ENCODE peak calls at places on chromosomes 3 and 15, in four cellular contexts. One of them, this sample, is unnamed.

GRCh38 chr3:99882436-99883137 is 64.9 kb downstream of the CMSS1 start:
- DNase-seq in esophagus squamous epithelium: no peak
- DNase-seq in uterus: no peak
- DNase-seq in kidney: no peak
- DNase-seq in this sample: no peak

GRCh38 chr3:38122712-38123290 is 14.1 kb downstream of the ACAA1 start:
- DNase-seq in esophagus squamous epithelium: no peak
- DNase-seq in uterus: no peak
- DNase-seq in kidney: no peak
- DNase-seq in this sample: no peak

GRCh38 chr3:189195302-189195701 is 23.5 kb downstream of the TPRG1 start:
- DNase-seq in esophagus squamous epithelium: no peak
- DNase-seq in uterus: no peak
- DNase-seq in kidney: no peak
- DNase-seq in this sample: peak; percentile 29

GRCh38 chr3:45035441-45036301 is 9.6 kb downstream of the CLEC3B start:
- DNase-seq in esophagus squamous epithelium: no peak
- DNase-seq in uterus: peak; percentile 39
- DNase-seq in kidney: peak; percentile 81
- DNase-seq in this sample: no peak

GRCh38 chr3:177596248-177596821 is 399.1 kb upstream of the TBL1XR1 start:
- DNase-seq in esophagus squamous epithelium: no peak
- DNase-seq in uterus: no peak
- DNase-seq in kidney: no peak
- DNase-seq in this sample: no peak

GRCh38 chr3:160134964-160135363 is 90.3 kb upstream of the C3orf80 start:
- DNase-seq in esophagus squamous epithelium: no peak
- DNase-seq in uterus: no peak
- DNase-seq in kidney: no peak
- DNase-seq in this sample: no peak

GRCh38 chr3:170714562-170715535 is 129.0 kb upstream of the SLC7A14 start:
- DNase-seq in esophagus squamous epithelium: no peak
- DNase-seq in uterus: no peak
- DNase-seq in kidney: no peak
- DNase-seq in this sample: no peak

GRCh38 chr3:44248152-44248551 is 6.5 kb downstream of the TOPAZ1 start:
- DNase-seq in esophagus squamous epithelium: no peak
- DNase-seq in uterus: no peak
- DNase-seq in kidney: no peak
- DNase-seq in this sample: no peak

GRCh38 chr3:12753275-12754028 is 5.6 kb downstream of the TMEM40 start:
- DNase-seq in esophagus squamous epithelium: no peak
- DNase-seq in uterus: no peak
- DNase-seq in kidney: no peak
- DNase-seq in this sample: no peak

GRCh38 chr3:50807266-50807665 is 132.5 kb downstream of the DOCK3 start:
- DNase-seq in esophagus squamous epithelium: no peak
- DNase-seq in uterus: no peak
- DNase-seq in kidney: no peak
- DNase-seq in this sample: peak; percentile 49

GRCh38 chr3:127020543-127020942 is 37.6 kb downstream of the PLXNA1 start:
- DNase-seq in esophagus squamous epithelium: no peak
- DNase-seq in uterus: no peak
- DNase-seq in kidney: no peak
- DNase-seq in this sample: no peak

GRCh38 chr3:149114458-149114857 is 15.0 kb upstream of the HPS3 start:
- DNase-seq in esophagus squamous epithelium: no peak
- DNase-seq in uterus: no peak
- DNase-seq in kidney: no peak
- DNase-seq in this sample: no peak

GRCh38 chr15:68843425-68844311 is 23.0 kb upstream of the ANP32A start:
- DNase-seq in esophagus squamous epithelium: no peak
- DNase-seq in uterus: no peak
- DNase-seq in kidney: peak; percentile 68
- DNase-seq in this sample: no peak

GRCh38 chr3:113249111-113249510 is 37.8 kb downstream of the BOC start:
- DNase-seq in esophagus squamous epithelium: no peak
- DNase-seq in uterus: no peak
- DNase-seq in kidney: no peak
- DNase-seq in this sample: no peak

GRCh38 chr3:151328298-151329036 is 882 bp downstream of the P2RY13 start:
- DNase-seq in esophagus squamous epithelium: no peak
- DNase-seq in uterus: no peak
- DNase-seq in kidney: no peak
- DNase-seq in this sample: no peak

GRCh38 chr15:77497108-77497737 is 76.5 kb downstream of the HMG20A start:
- DNase-seq in esophagus squamous epithelium: no peak
- DNase-seq in uterus: peak; percentile 43
- DNase-seq in kidney: no peak
- DNase-seq in this sample: no peak

GRCh38 chr15:57031605-57032004 is 113.2 kb downstream of the TCF12 start:
- DNase-seq in esophagus squamous epithelium: no peak
- DNase-seq in uterus: peak; percentile 23
- DNase-seq in kidney: no peak
- DNase-seq in this sample: no peak

GRCh38 chr3:81419196-81419595 is 342.2 kb downstream of the GBE1 start:
- DNase-seq in esophagus squamous epithelium: no peak
- DNase-seq in uterus: no peak
- DNase-seq in kidney: no peak
- DNase-seq in this sample: no peak

GRCh38 chr3:119206611-119207511 is 33.5 kb downstream of the UPK1B start:
- DNase-seq in esophagus squamous epithelium: no peak
- DNase-seq in uterus: no peak
- DNase-seq in kidney: no peak
- DNase-seq in this sample: no peak

GRCh38 chr15:66287461-66288055 is 5.8 kb upstream of the DIS3L start:
- DNase-seq in esophagus squamous epithelium: no peak
- DNase-seq in uterus: no peak
- DNase-seq in kidney: no peak
- DNase-seq in this sample: no peak

GRCh38 chr3:140007081-140007480 is 72.1 kb downstream of the CLSTN2 start:
- DNase-seq in esophagus squamous epithelium: no peak
- DNase-seq in uterus: no peak
- DNase-seq in kidney: no peak
- DNase-seq in this sample: no peak

GRCh38 chr3:13121553-13122001 is 48.3 kb upstream of the IQSEC1 start:
- DNase-seq in esophagus squamous epithelium: no peak
- DNase-seq in uterus: no peak
- DNase-seq in kidney: peak; percentile 66
- DNase-seq in this sample: no peak

GRCh38 chr3:106386050-106386449 is 517.2 kb upstream of the CBLB start:
- DNase-seq in esophagus squamous epithelium: no peak
- DNase-seq in uterus: no peak
- DNase-seq in kidney: no peak
- DNase-seq in this sample: no peak

GRCh38 chr15:35757790-35758189 is 211.8 kb upstream of the DPH6 start:
- DNase-seq in esophagus squamous epithelium: no peak
- DNase-seq in uterus: no peak
- DNase-seq in kidney: no peak
- DNase-seq in this sample: no peak

GRCh38 chr3:15428539-15428938 is 1.1 kb downstream of the EAF1 start:
- DNase-seq in esophagus squamous epithelium: no peak
- DNase-seq in uterus: no peak
- DNase-seq in kidney: no peak
- DNase-seq in this sample: no peak

GRCh38 chr3:76698136-76698535 is 341.8 kb upstream of the ROBO2 start:
- DNase-seq in esophagus squamous epithelium: no peak
- DNase-seq in uterus: no peak
- DNase-seq in kidney: no peak
- DNase-seq in this sample: no peak

GRCh38 chr15:73941871-73942635 is 15.8 kb downstream of the LOXL1 start:
- DNase-seq in esophagus squamous epithelium: no peak
- DNase-seq in uterus: no peak
- DNase-seq in kidney: peak; percentile 66
- DNase-seq in this sample: no peak

GRCh38 chr3:126103121-126104027 is 19.4 kb upstream of the SLC41A3 start:
- DNase-seq in esophagus squamous epithelium: no peak
- DNase-seq in uterus: no peak
- DNase-seq in kidney: no peak
- DNase-seq in this sample: no peak

GRCh38 chr3:136778865-136779264 is 26.7 kb upstream of the STAG1 start:
- DNase-seq in esophagus squamous epithelium: no peak
- DNase-seq in uterus: no peak
- DNase-seq in kidney: no peak
- DNase-seq in this sample: peak; percentile 31

DNA sequence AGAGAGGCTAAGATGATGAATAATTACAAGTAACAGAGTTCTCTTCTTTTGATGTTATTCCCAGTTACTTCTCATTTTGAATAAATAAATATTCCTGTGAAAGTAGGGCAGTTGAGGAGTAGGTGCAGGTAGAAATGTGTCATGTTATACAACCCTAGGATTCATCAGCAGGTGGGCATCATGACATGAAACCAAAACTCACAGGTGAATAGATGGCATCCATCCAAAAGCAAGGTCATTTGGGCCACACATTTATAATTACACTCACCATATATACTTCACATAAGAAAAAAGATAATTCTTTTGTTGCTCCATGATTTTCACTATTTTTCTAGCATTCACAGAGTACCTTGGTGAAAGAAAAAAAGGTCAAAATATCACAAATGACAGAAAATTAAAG is 273.6 kb downstream of the ZBBX start:
- DNase-seq in esophagus squamous epithelium: no peak
- DNase-seq in uterus: no peak
- DNase-seq in kidney: no peak
- DNase-seq in this sample: no peak
- H3K4me1 ChIP-seq in esophagus squamous epithelium: no peaks in the 10 kb centered on the region
- H3K4me1 ChIP-seq in uterus: no peaks in the 10 kb centered on the region
- H3K4me1 ChIP-seq in kidney: no peaks in the 10 kb centered on the region
- H3K4me1 ChIP-seq in this sample: no peaks in the 10 kb centered on the region

GRCh38 chr15:85598718-85599398 is 195.9 kb downstream of the KLHL25 start:
- DNase-seq in esophagus squamous epithelium: no peak
- DNase-seq in uterus: no peak
- DNase-seq in kidney: no peak
- DNase-seq in this sample: no peak
- H3K4me1 ChIP-seq in esophagus squamous epithelium: peaks cover 46% of the 10 kb centered on the region
- H3K4me1 ChIP-seq in uterus: no peaks in the 10 kb centered on the region
- H3K4me1 ChIP-seq in kidney: peaks cover 2% of the 10 kb centered on the region
- H3K4me1 ChIP-seq in this sample: peaks cover 8% of the 10 kb centered on the region

DNA sequence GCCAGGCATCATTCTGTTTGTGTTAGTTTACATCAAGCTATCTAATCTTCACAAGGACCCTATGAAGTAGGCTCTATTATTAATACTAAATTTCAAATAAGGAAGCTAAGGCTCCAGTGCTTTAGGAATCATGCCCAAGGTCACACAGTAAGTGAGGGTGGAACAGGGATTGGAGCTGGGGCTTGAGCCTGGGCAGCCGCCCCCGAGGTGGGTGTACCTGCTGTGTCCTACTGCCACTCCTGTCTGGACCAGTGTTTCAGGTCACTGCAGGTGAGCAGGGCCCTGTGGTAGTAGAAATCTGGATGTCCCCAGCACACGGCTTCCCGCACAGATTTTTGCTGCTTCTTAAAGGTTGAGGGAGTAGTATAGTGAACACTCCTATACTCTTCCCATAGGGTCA is 6.5 kb downstream of the KLF13 start:
- DNase-seq in esophagus squamous epithelium: no peak
- DNase-seq in uterus: no peak
- DNase-seq in kidney: no peak
- DNase-seq in this sample: no peak
- H3K4me1 ChIP-seq in esophagus squamous epithelium: peaks cover 99% of the 10 kb centered on the region
- H3K4me1 ChIP-seq in uterus: peaks cover 10% of the 10 kb centered on the region
- H3K4me1 ChIP-seq in kidney: peaks cover 76% of the 10 kb centered on the region
- H3K4me1 ChIP-seq in this sample: peaks cover 57% of the 10 kb centered on the region

DNA sequence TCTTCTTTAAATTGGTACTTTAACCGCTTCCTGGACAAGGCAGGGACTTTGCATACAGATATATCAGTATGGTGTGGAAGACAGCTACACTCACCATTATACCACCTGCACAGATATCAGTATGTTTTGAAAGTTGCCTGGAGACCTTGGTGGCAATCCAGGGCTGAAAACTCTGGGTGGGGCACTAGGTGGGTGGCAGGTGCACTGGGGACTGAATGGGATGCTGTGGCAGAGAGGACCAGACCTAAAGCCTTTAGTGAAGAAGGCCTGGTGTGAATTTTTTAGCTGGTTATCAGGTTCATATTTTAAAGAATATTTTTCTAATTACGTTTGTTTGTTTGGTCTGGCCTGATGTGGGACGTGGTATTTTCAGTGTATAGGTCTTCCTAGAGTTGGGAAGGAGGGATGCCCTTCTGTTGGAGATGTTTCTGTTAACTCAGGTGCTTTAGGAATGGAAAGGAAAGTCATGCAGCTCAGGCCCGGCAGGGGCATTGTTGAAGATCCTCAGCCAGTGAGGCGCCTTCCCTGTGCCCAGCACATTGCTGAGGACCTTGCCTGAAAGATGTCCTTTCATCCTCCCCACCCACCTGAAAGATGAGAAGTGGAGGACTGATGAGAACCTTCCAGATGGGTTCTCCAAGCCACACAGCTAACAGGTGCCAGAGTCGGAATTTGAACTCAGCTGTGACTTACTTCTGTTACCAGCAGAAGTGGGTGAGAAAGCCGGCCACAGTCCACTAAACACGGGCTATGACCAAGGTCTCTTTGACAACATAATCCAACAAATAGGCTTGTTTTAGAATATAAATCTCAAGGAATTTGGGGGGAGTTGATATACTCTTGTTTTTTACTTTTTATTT is 77.3 kb downstream of the APBA2 start:
- DNase-seq in esophagus squamous epithelium: no peak
- DNase-seq in uterus: no peak
- DNase-seq in kidney: no peak
- DNase-seq in this sample: no peak
- H3K4me1 ChIP-seq in esophagus squamous epithelium: no peaks in the 10 kb centered on the region
- H3K4me1 ChIP-seq in uterus: no peaks in the 10 kb centered on the region
- H3K4me1 ChIP-seq in kidney: no peaks in the 10 kb centered on the region
- H3K4me1 ChIP-seq in this sample: no peaks in the 10 kb centered on the region

DNA sequence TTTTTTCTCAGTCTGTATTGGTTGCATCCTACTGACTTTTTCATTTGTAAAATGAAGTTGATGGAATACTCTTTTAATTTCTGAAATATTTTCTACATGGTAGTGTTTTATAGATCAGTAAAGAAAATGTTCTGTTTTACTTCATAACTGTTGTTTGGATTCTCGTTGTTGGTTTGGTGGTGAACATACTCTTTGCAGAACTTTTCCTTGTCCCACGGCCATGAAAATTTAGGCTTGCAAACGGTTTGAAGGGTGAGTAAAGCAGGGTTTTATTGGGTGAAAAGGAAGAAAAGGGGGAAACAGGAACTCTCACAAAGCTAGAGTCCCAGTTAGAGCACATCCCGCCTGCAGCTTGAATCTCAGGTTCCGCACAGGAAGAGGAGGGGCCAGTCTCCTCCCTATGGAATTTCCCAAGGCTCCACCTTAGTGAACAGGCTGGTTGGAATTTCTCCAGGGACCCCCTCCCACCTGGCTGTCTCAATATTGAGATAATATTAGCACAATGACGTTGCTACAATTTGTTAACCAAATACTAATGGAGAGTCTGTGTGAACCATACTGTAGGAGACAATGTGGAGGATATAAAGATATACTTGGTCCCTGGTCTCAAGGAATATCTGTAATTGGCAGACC is 5.6 kb downstream of the PDCD6IP start:
- DNase-seq in esophagus squamous epithelium: no peak
- DNase-seq in uterus: no peak
- DNase-seq in kidney: no peak
- DNase-seq in this sample: no peak
- H3K4me1 ChIP-seq in esophagus squamous epithelium: peaks cover 78% of the 10 kb centered on the region
- H3K4me1 ChIP-seq in uterus: peaks cover 4% of the 10 kb centered on the region
- H3K4me1 ChIP-seq in kidney: peaks cover 14% of the 10 kb centered on the region
- H3K4me1 ChIP-seq in this sample: peaks cover 11% of the 10 kb centered on the region